ENCODE peak calls at places on chromosomes 2 and 18, in five cellular contexts. W is GM12892, G is HepG2, F is K562, C is breast epithelium. Q is an unnamed sample.

GRCh38 chr2:27651056-27651455 is 12.4 kb downstream of the SUPT7L start:
- DNase-seq in G (no peak), F (no peak), W (no peak), C (no peak), Q (no peak)

GRCh38 chr2:42879116-42879705 is 86.8 kb upstream of the HAAO start:
- DNase-seq in C (no peak), F (no peak), G (no peak), W (no peak), Q (no peak)

GRCh38 chr2:82139979-82140611 is 1835.5 kb upstream of the LRRTM1 start:
- DNase-seq in C (no peak), G (no peak), F (no peak), W (no peak), Q (no peak)

GRCh38 chr18:3872651-3873050 is 422.7 kb downstream of the TGIF1 start:
- DNase-seq in W (no peak), G (no peak), C (no peak), F (no peak), Q (no peak)

GRCh38 chr2:205684871-205685313 is 2.6 kb downstream of the NRP2 start:
- DNase-seq in F (no peak), G (no peak), W (no peak), C (no peak), Q (no peak)

GRCh38 chr2:24486628-24487027 is 4.4 kb upstream of the NCOA1 start:
- DNase-seq in F (no peak), W (no peak), G (no peak), C (no peak), Q (no peak)

GRCh38 chr2:215900203-215900611 is 113.1 kb downstream of the MREG start:
- DNase-seq in F (no peak), W (no peak), C (peak; percentile 73), G (peak; percentile 49), Q (no peak)

GRCh38 chr2:71453404-71454220 is at the start of gene DYSF:
- DNase-seq in F (peak; percentile 83), G (no peak), C (no peak), W (no peak), Q (no peak)

GRCh38 chr2:207796585-207797350 is 27.1 kb upstream of the FZD5 start:
- DNase-seq in C (no peak), G (peak; percentile 87), F (no peak), W (no peak), Q (no peak)

GRCh38 chr18:67574749-67575148 is 58.2 kb upstream of the DSEL start:
- DNase-seq in G (no peak), C (no peak), W (no peak), F (no peak), Q (no peak)

GRCh38 chr18:57134564-57135211 is 12.2 kb upstream of the BOD1L2 start:
- DNase-seq in W (no peak), G (no peak), C (no peak), F (no peak), Q (no peak)

GRCh38 chr2:66596229-66596628 is 161.3 kb downstream of the MEIS1 start:
- DNase-seq in C (no peak), G (no peak), F (no peak), W (no peak), Q (no peak)

GRCh38 chr2:104240984-104241383 is 612.9 kb upstream of the POU3F3 start:
- DNase-seq in W (no peak), G (no peak), F (no peak), C (no peak), Q (no peak)

GRCh38 chr18:62324917-62325805 is at the start of gene TNFRSF11A:
- DNase-seq in G (no peak), F (peak; percentile 83), C (no peak), W (peak; percentile 72), Q (peak; percentile 82)

GRCh38 chr2:144475596-144475995 is 44.3 kb downstream of the ZEB2 start:
- DNase-seq in C (no peak), G (no peak), W (no peak), F (no peak), Q (no peak)

GRCh38 chr2:119734051-119734450 is 25.7 kb upstream of the PTPN4 start:
- DNase-seq in C (no peak), G (no peak), F (no peak), W (no peak), Q (no peak)

GRCh38 chr2:240433973-240434727 is 1.3 kb upstream of the GPC1 start:
- DNase-seq in F (peak; percentile 37), W (no peak), G (no peak), C (peak; percentile 53), Q (no peak)

GRCh38 chr2:216081-216480 is 47.8 kb downstream of the SH3YL1 start:
- DNase-seq in G (no peak), C (no peak), F (no peak), W (no peak), Q (no peak)

GRCh38 chr18:25282922-25283703 is 68.9 kb downstream of the ZNF521 start:
- DNase-seq in F (no peak), C (no peak), G (no peak), W (no peak), Q (no peak)

GRCh38 chr2:106272202-106272807 is 78.2 kb upstream of the UXS1 start:
- DNase-seq in F (no peak), C (no peak), W (no peak), G (peak; percentile 62), Q (no peak)

GRCh38 chr2:216643986-216644662 is 10.9 kb downstream of the IGFBP2 start:
- DNase-seq in F (no peak), G (no peak), W (no peak), C (no peak), Q (no peak)

GRCh38 chr2:181008418-181008817 is 28.0 kb downstream of the UBE2E3 start:
- DNase-seq in F (no peak), C (no peak), G (no peak), W (no peak), Q (no peak)

GRCh38 chr2:16142383-16143361 is 202.3 kb downstream of the MYCN start:
- DNase-seq in G (no peak), F (no peak), C (no peak), W (no peak), Q (no peak)

GRCh38 chr2:168948621-168949212 is 47.6 kb downstream of the G6PC2 start:
- DNase-seq in C (no peak), W (no peak), G (peak; percentile 13), F (peak; percentile 51), Q (no peak)

GRCh38 chr2:165874445-165875039 is 79.0 kb downstream of the TTC21B start:
- DNase-seq in W (no peak), F (peak; percentile 22), G (peak; percentile 72), C (no peak), Q (peak; percentile 24)

GRCh38 chr2:165573534-165574461 is 104.3 kb downstream of the CSRNP3 start:
- DNase-seq in W (no peak), C (peak; percentile 33), G (peak; percentile 78), F (no peak), Q (no peak)

GRCh38 chr2:19667536-19667949 is 234.2 kb downstream of the TTC32 start:
- DNase-seq in F (no peak), C (no peak), G (no peak), W (no peak), Q (no peak)

GRCh38 chr2:64288932-64289655 is 144.9 kb upstream of the PELI1 start:
- DNase-seq in C (no peak), G (no peak), W (no peak), F (no peak), Q (no peak)

GRCh38 chr2:9139491-9140443 is 66.8 kb upstream of the ASAP2 start:
- DNase-seq in W (peak; percentile 58), F (peak; percentile 70), C (no peak), G (peak; percentile 52), Q (peak; percentile 70)

GRCh38 chr2:221106241-221106640 is 465.9 kb downstream of the EPHA4 start:
- DNase-seq in W (no peak), C (no peak), F (no peak), G (no peak), Q (no peak)

GRCh38 chr2:226295123-226295522 is 504.5 kb downstream of the IRS1 start:
- DNase-seq in F (no peak), G (no peak), W (no peak), C (no peak), Q (no peak)

GRCh38 chr2:205197468-205198129 is 484.7 kb upstream of the NRP2 start:
- DNase-seq in F (no peak), C (no peak), G (no peak), W (no peak), Q (no peak)

DNA sequence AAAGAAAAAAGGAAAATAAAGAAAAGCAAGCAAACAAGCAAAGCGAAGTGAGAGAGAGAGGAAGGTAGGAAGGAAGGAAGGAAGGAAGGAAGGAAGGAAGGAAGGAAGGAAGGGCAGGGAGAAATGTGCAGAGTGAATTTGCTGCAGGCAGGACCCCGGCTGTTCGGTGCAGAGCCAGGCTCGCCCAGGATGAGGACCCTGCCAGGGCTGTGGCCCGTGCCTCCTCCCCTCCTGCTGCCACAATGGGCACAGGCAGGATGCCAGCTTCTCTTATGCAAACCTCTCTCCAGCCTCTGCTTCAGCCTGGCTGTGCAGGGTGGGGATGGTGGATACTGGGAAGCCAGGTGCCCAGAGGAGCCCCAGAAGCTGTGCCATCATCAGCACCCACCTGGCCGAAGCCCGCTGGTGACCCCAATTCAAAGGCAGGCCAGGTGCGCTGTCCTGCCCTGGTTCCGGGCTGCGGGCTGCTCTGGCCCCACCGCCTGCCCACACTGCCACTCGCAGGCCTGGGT is 3.2 kb downstream of the GPR17 start:
- DNase-seq in W (no peak), F (no peak), G (no peak), C (no peak), Q (no peak)
- TF ChIP-seq POLR2AphosphoS5 in W (no peak), F (no peak), G (no peak), C (no peak), Q (no peak)

GRCh38 chr2:102736607-102737409 is 25.0 kb upstream of the TMEM182 start:
- DNase-seq in F (peak; percentile 96), C (peak; percentile 52), W (peak; percentile 84), G (peak; percentile 80), Q (peak; percentile 85)
- TF ChIP-seq POLR2A in F (peak; percentile 86), C (peak; percentile 59), W (peak; percentile 85), G (peak; percentile 82), Q (peak; percentile 38)

GRCh38 chr18:34837769-34838194 is 127.7 kb downstream of the DTNA start:
- DNase-seq in W (no peak), F (no peak), G (no peak), C (no peak), Q (no peak)
- TF ChIP-seq POLR2AphosphoS5 in W (no peak), F (no peak), G (no peak), C (no peak), Q (no peak)

GRCh38 chr2:218671077-218671653 is 637 bp downstream of the RNF25 start:
- DNase-seq in W (no peak), F (no peak), C (no peak), G (no peak), Q (no peak)

DNA sequence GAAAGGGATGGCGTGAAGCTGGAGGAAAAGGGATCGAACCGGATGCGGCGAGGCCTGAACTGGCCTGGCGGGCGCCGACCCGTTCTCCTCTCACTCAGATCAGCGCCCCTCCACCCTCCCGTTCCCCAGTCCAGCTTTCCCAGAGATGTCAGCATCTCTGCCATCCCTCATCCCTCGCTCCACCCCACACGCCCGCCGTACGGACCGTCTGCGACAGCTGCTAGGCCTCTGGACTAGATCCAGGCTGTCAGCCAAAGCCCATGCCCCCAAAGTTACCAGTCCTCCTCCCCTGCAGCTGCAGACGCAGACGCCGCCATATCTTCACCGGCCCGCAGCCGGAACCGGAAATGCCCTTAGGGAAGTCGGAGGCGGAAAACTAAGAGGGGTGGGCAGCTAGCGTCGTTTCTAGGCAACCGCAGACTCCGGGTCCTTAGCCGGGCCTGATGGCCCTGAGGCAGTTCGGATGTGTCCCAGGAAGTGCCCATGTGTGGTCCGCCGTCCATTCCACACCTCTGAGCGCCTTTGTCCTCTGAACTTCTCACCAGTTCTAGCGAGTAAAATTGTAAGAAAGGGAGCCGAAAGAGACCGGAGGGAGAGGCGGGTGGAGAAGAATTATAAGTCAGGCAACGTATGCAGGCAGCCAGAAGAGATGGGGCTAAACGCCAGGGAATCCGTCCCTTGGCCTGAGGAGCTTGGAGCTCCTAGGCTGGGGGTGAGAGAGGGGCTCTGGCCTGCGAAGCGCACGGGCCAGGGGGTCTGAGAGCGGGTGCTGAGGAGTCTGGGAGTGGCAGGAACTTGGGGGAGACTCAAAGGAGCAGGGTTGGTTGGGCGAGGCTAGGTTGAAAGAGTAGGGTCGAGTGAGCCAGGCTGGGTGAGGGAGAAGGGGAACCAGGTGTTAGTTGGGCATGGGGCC is at the start of the genes RNF25 and STK36:
- DNase-seq in C (peak; percentile 56), G (peak; percentile 91), W (peak; percentile 91), F (peak; percentile 68), Q (peak; percentile 87)
- TF ChIP-seq POLR2A in C (peak; percentile 45), G (peak; percentile 85), W (peak; percentile 87), F (peak; percentile 88), Q (peak; percentile 89)

Q was measured in GM12891.